ENCODE peak calls at places on chromosomes 7 and 10, in eight cellular contexts. One of them, this sample, is unnamed.

GRCh38 chr7:44278451-44279161 is 46.8 kb downstream of the CAMK2B start:
- DNase-seq in T-helper 9 cell: no peak
- DNase-seq in fibroblast of the aortic adventitia: peak
- DNase-seq in activated CD4-positive, alpha-beta T cell treated with anti-CD3 and anti-CD28 coated beads, Interleukin-2, amount 50 U/mL, for 48 hours: no peak
- DNase-seq in brain microvascular endothelial cell: peak
- DNase-seq in IMR-90: peak
- DNase-seq in cardiac fibroblast: no peak
- DNase-seq in SK-N-SH: peak
- DNase-seq in this sample: peak

GRCh38 chr10:78997635-78998618 is 70.8 kb upstream of the ZMIZ1 start:
- DNase-seq in T-helper 9 cell: no peak
- DNase-seq in fibroblast of the aortic adventitia: peak
- DNase-seq in activated CD4-positive, alpha-beta T cell treated with anti-CD3 and anti-CD28 coated beads, Interleukin-2, amount 50 U/mL, for 48 hours: no peak
- DNase-seq in brain microvascular endothelial cell: no peak
- DNase-seq in IMR-90: no peak
- DNase-seq in cardiac fibroblast: no peak
- DNase-seq in SK-N-SH: no peak
- DNase-seq in this sample: peak

GRCh38 chr10:31064334-31064733 is 32.7 kb upstream of the ZNF438 start:
- DNase-seq in T-helper 9 cell: no peak
- DNase-seq in fibroblast of the aortic adventitia: peak
- DNase-seq in activated CD4-positive, alpha-beta T cell treated with anti-CD3 and anti-CD28 coated beads, Interleukin-2, amount 50 U/mL, for 48 hours: no peak
- DNase-seq in brain microvascular endothelial cell: peak
- DNase-seq in IMR-90: peak
- DNase-seq in cardiac fibroblast: peak
- DNase-seq in SK-N-SH: no peak
- DNase-seq in this sample: peak

GRCh38 chr10:103558916-103559315 is 65.4 kb downstream of the NEURL1 start:
- DNase-seq in T-helper 9 cell: no peak
- DNase-seq in fibroblast of the aortic adventitia: no peak
- DNase-seq in activated CD4-positive, alpha-beta T cell treated with anti-CD3 and anti-CD28 coated beads, Interleukin-2, amount 50 U/mL, for 48 hours: no peak
- DNase-seq in brain microvascular endothelial cell: no peak
- DNase-seq in IMR-90: no peak
- DNase-seq in cardiac fibroblast: no peak
- DNase-seq in SK-N-SH: no peak
- DNase-seq in this sample: no peak

GRCh38 chr10:17217661-17218306 is 10.3 kb upstream of the VIM start:
- DNase-seq in T-helper 9 cell: no peak
- DNase-seq in fibroblast of the aortic adventitia: peak
- DNase-seq in activated CD4-positive, alpha-beta T cell treated with anti-CD3 and anti-CD28 coated beads, Interleukin-2, amount 50 U/mL, for 48 hours: no peak
- DNase-seq in brain microvascular endothelial cell: no peak
- DNase-seq in IMR-90: peak
- DNase-seq in cardiac fibroblast: peak
- DNase-seq in SK-N-SH: no peak
- DNase-seq in this sample: no peak

GRCh38 chr7:149874644-149875028 is 867 bp downstream of the ATP6V0E2 start:
- DNase-seq in T-helper 9 cell: no peak
- DNase-seq in fibroblast of the aortic adventitia: no peak
- DNase-seq in activated CD4-positive, alpha-beta T cell treated with anti-CD3 and anti-CD28 coated beads, Interleukin-2, amount 50 U/mL, for 48 hours: no peak
- DNase-seq in brain microvascular endothelial cell: no peak
- DNase-seq in IMR-90: no peak
- DNase-seq in cardiac fibroblast: no peak
- DNase-seq in SK-N-SH: no peak
- DNase-seq in this sample: no peak

GRCh38 chr7:44713680-44714335 is 34.8 kb upstream of the ZMIZ2 start:
- DNase-seq in T-helper 9 cell: no peak
- DNase-seq in fibroblast of the aortic adventitia: peak
- DNase-seq in activated CD4-positive, alpha-beta T cell treated with anti-CD3 and anti-CD28 coated beads, Interleukin-2, amount 50 U/mL, for 48 hours: no peak
- DNase-seq in brain microvascular endothelial cell: no peak
- DNase-seq in IMR-90: no peak
- DNase-seq in cardiac fibroblast: no peak
- DNase-seq in SK-N-SH: no peak
- DNase-seq in this sample: no peak

GRCh38 chr10:124545346-124545745 is 83.7 kb downstream of the LHPP start:
- DNase-seq in T-helper 9 cell: no peak
- DNase-seq in fibroblast of the aortic adventitia: no peak
- DNase-seq in activated CD4-positive, alpha-beta T cell treated with anti-CD3 and anti-CD28 coated beads, Interleukin-2, amount 50 U/mL, for 48 hours: no peak
- DNase-seq in brain microvascular endothelial cell: no peak
- DNase-seq in IMR-90: no peak
- DNase-seq in cardiac fibroblast: no peak
- DNase-seq in SK-N-SH: no peak
- DNase-seq in this sample: no peak

GRCh38 chr7:2314209-2314955 is at the start of gene SNX8:
- DNase-seq in T-helper 9 cell: peak
- DNase-seq in fibroblast of the aortic adventitia: peak
- DNase-seq in activated CD4-positive, alpha-beta T cell treated with anti-CD3 and anti-CD28 coated beads, Interleukin-2, amount 50 U/mL, for 48 hours: peak
- DNase-seq in brain microvascular endothelial cell: peak
- DNase-seq in IMR-90: peak
- DNase-seq in cardiac fibroblast: peak
- DNase-seq in SK-N-SH: peak
- DNase-seq in this sample: peak

GRCh38 chr7:128022631-128023532 is 8.4 kb downstream of the LRRC4 start:
- DNase-seq in T-helper 9 cell: no peak
- DNase-seq in fibroblast of the aortic adventitia: peak
- DNase-seq in activated CD4-positive, alpha-beta T cell treated with anti-CD3 and anti-CD28 coated beads, Interleukin-2, amount 50 U/mL, for 48 hours: no peak
- DNase-seq in brain microvascular endothelial cell: peak
- DNase-seq in IMR-90: peak
- DNase-seq in cardiac fibroblast: peak
- DNase-seq in SK-N-SH: peak
- DNase-seq in this sample: peak

GRCh38 chr7:104982773-104983619 is 31.0 kb upstream of the KMT2E start:
- DNase-seq in T-helper 9 cell: no peak
- DNase-seq in fibroblast of the aortic adventitia: no peak
- DNase-seq in activated CD4-positive, alpha-beta T cell treated with anti-CD3 and anti-CD28 coated beads, Interleukin-2, amount 50 U/mL, for 48 hours: no peak
- DNase-seq in brain microvascular endothelial cell: no peak
- DNase-seq in IMR-90: no peak
- DNase-seq in cardiac fibroblast: no peak
- DNase-seq in SK-N-SH: no peak
- DNase-seq in this sample: no peak

GRCh38 chr7:101238226-101239182 is 902 bp upstream of the CLDN15 start:
- DNase-seq in T-helper 9 cell: no peak
- DNase-seq in fibroblast of the aortic adventitia: no peak
- DNase-seq in activated CD4-positive, alpha-beta T cell treated with anti-CD3 and anti-CD28 coated beads, Interleukin-2, amount 50 U/mL, for 48 hours: no peak
- DNase-seq in brain microvascular endothelial cell: no peak
- DNase-seq in IMR-90: no peak
- DNase-seq in cardiac fibroblast: no peak
- DNase-seq in SK-N-SH: peak
- DNase-seq in this sample: no peak

GRCh38 chr10:129525408-129525807 is 58.4 kb downstream of the MGMT start:
- DNase-seq in T-helper 9 cell: no peak
- DNase-seq in fibroblast of the aortic adventitia: peak
- DNase-seq in activated CD4-positive, alpha-beta T cell treated with anti-CD3 and anti-CD28 coated beads, Interleukin-2, amount 50 U/mL, for 48 hours: no peak
- DNase-seq in brain microvascular endothelial cell: peak
- DNase-seq in IMR-90: peak
- DNase-seq in cardiac fibroblast: peak
- DNase-seq in SK-N-SH: no peak
- DNase-seq in this sample: no peak

GRCh38 chr7:144384071-144384470 is 19.4 kb downstream of the NOBOX start:
- DNase-seq in T-helper 9 cell: no peak
- DNase-seq in fibroblast of the aortic adventitia: no peak
- DNase-seq in activated CD4-positive, alpha-beta T cell treated with anti-CD3 and anti-CD28 coated beads, Interleukin-2, amount 50 U/mL, for 48 hours: no peak
- DNase-seq in brain microvascular endothelial cell: peak
- DNase-seq in IMR-90: no peak
- DNase-seq in cardiac fibroblast: no peak
- DNase-seq in SK-N-SH: no peak
- DNase-seq in this sample: no peak

GRCh38 chr7:106199813-106200364 is 84.9 kb downstream of the NAMPT start:
- DNase-seq in T-helper 9 cell: no peak
- DNase-seq in fibroblast of the aortic adventitia: no peak
- DNase-seq in activated CD4-positive, alpha-beta T cell treated with anti-CD3 and anti-CD28 coated beads, Interleukin-2, amount 50 U/mL, for 48 hours: no peak
- DNase-seq in brain microvascular endothelial cell: no peak
- DNase-seq in IMR-90: no peak
- DNase-seq in cardiac fibroblast: peak
- DNase-seq in SK-N-SH: no peak
- DNase-seq in this sample: no peak

GRCh38 chr10:28111712-28112111 is 112.8 kb upstream of the ODAD2 start:
- DNase-seq in T-helper 9 cell: no peak
- DNase-seq in fibroblast of the aortic adventitia: peak
- DNase-seq in activated CD4-positive, alpha-beta T cell treated with anti-CD3 and anti-CD28 coated beads, Interleukin-2, amount 50 U/mL, for 48 hours: no peak
- DNase-seq in brain microvascular endothelial cell: no peak
- DNase-seq in IMR-90: peak
- DNase-seq in cardiac fibroblast: no peak
- DNase-seq in SK-N-SH: no peak
- DNase-seq in this sample: no peak

GRCh38 chr10:64546073-64546472 is 1024.9 kb downstream of the REEP3 start:
- DNase-seq in T-helper 9 cell: no peak
- DNase-seq in fibroblast of the aortic adventitia: no peak
- DNase-seq in activated CD4-positive, alpha-beta T cell treated with anti-CD3 and anti-CD28 coated beads, Interleukin-2, amount 50 U/mL, for 48 hours: no peak
- DNase-seq in brain microvascular endothelial cell: no peak
- DNase-seq in IMR-90: no peak
- DNase-seq in cardiac fibroblast: no peak
- DNase-seq in SK-N-SH: no peak
- DNase-seq in this sample: no peak

GRCh38 chr7:289756-290553 is at the start of gene FOXL3:
- DNase-seq in T-helper 9 cell: no peak
- DNase-seq in fibroblast of the aortic adventitia: no peak
- DNase-seq in activated CD4-positive, alpha-beta T cell treated with anti-CD3 and anti-CD28 coated beads, Interleukin-2, amount 50 U/mL, for 48 hours: no peak
- DNase-seq in brain microvascular endothelial cell: no peak
- DNase-seq in IMR-90: no peak
- DNase-seq in cardiac fibroblast: no peak
- DNase-seq in SK-N-SH: peak
- DNase-seq in this sample: no peak

GRCh38 chr7:127251048-127251451 is 1.7 kb downstream of the GRM8 start:
- DNase-seq in T-helper 9 cell: no peak
- DNase-seq in fibroblast of the aortic adventitia: no peak
- DNase-seq in activated CD4-positive, alpha-beta T cell treated with anti-CD3 and anti-CD28 coated beads, Interleukin-2, amount 50 U/mL, for 48 hours: no peak
- DNase-seq in brain microvascular endothelial cell: no peak
- DNase-seq in IMR-90: no peak
- DNase-seq in cardiac fibroblast: no peak
- DNase-seq in SK-N-SH: peak
- DNase-seq in this sample: no peak

GRCh38 chr7:63040336-63040735 is 958.3 kb upstream of the ZNF722 start:
- DNase-seq in T-helper 9 cell: no peak
- DNase-seq in fibroblast of the aortic adventitia: no peak
- DNase-seq in activated CD4-positive, alpha-beta T cell treated with anti-CD3 and anti-CD28 coated beads, Interleukin-2, amount 50 U/mL, for 48 hours: no peak
- DNase-seq in brain microvascular endothelial cell: no peak
- DNase-seq in IMR-90: no peak
- DNase-seq in cardiac fibroblast: no peak
- DNase-seq in SK-N-SH: no peak
- DNase-seq in this sample: no peak

GRCh38 chr10:36547965-36548364 is 577.4 kb upstream of the ANKRD30A start:
- DNase-seq in T-helper 9 cell: no peak
- DNase-seq in fibroblast of the aortic adventitia: peak
- DNase-seq in activated CD4-positive, alpha-beta T cell treated with anti-CD3 and anti-CD28 coated beads, Interleukin-2, amount 50 U/mL, for 48 hours: no peak
- DNase-seq in brain microvascular endothelial cell: no peak
- DNase-seq in IMR-90: peak
- DNase-seq in cardiac fibroblast: no peak
- DNase-seq in SK-N-SH: no peak
- DNase-seq in this sample: no peak

GRCh38 chr7:135512135-135512887 is 2.4 kb upstream of the CNOT4 start:
- DNase-seq in T-helper 9 cell: no peak
- DNase-seq in fibroblast of the aortic adventitia: peak
- DNase-seq in activated CD4-positive, alpha-beta T cell treated with anti-CD3 and anti-CD28 coated beads, Interleukin-2, amount 50 U/mL, for 48 hours: no peak
- DNase-seq in brain microvascular endothelial cell: peak
- DNase-seq in IMR-90: peak
- DNase-seq in cardiac fibroblast: peak
- DNase-seq in SK-N-SH: peak
- DNase-seq in this sample: no peak

GRCh38 chr7:19294629-19295028 is 149.4 kb upstream of the FERD3L start:
- DNase-seq in T-helper 9 cell: no peak
- DNase-seq in fibroblast of the aortic adventitia: peak
- DNase-seq in activated CD4-positive, alpha-beta T cell treated with anti-CD3 and anti-CD28 coated beads, Interleukin-2, amount 50 U/mL, for 48 hours: no peak
- DNase-seq in brain microvascular endothelial cell: no peak
- DNase-seq in IMR-90: peak
- DNase-seq in cardiac fibroblast: peak
- DNase-seq in SK-N-SH: no peak
- DNase-seq in this sample: no peak

GRCh38 chr7:44275146-44275545 is 50.2 kb downstream of the CAMK2B start:
- DNase-seq in T-helper 9 cell: no peak
- DNase-seq in fibroblast of the aortic adventitia: no peak
- DNase-seq in activated CD4-positive, alpha-beta T cell treated with anti-CD3 and anti-CD28 coated beads, Interleukin-2, amount 50 U/mL, for 48 hours: no peak
- DNase-seq in brain microvascular endothelial cell: no peak
- DNase-seq in IMR-90: no peak
- DNase-seq in cardiac fibroblast: no peak
- DNase-seq in SK-N-SH: no peak
- DNase-seq in this sample: peak

GRCh38 chr7:18566205-18566604 is 70.7 kb downstream of the HDAC9 start:
- DNase-seq in T-helper 9 cell: no peak
- DNase-seq in fibroblast of the aortic adventitia: no peak
- DNase-seq in activated CD4-positive, alpha-beta T cell treated with anti-CD3 and anti-CD28 coated beads, Interleukin-2, amount 50 U/mL, for 48 hours: no peak
- DNase-seq in brain microvascular endothelial cell: no peak
- DNase-seq in IMR-90: no peak
- DNase-seq in cardiac fibroblast: no peak
- DNase-seq in SK-N-SH: no peak
- DNase-seq in this sample: no peak

GRCh38 chr7:43591551-43592180 is 8.8 kb downstream of the STK17A start:
- DNase-seq in T-helper 9 cell: no peak
- DNase-seq in fibroblast of the aortic adventitia: no peak
- DNase-seq in activated CD4-positive, alpha-beta T cell treated with anti-CD3 and anti-CD28 coated beads, Interleukin-2, amount 50 U/mL, for 48 hours: no peak
- DNase-seq in brain microvascular endothelial cell: no peak
- DNase-seq in IMR-90: peak
- DNase-seq in cardiac fibroblast: no peak
- DNase-seq in SK-N-SH: no peak
- DNase-seq in this sample: no peak

GRCh38 chr10:81874878-81875679 is at the start of gene NRG3:
- DNase-seq in T-helper 9 cell: no peak
- DNase-seq in fibroblast of the aortic adventitia: no peak
- DNase-seq in activated CD4-positive, alpha-beta T cell treated with anti-CD3 and anti-CD28 coated beads, Interleukin-2, amount 50 U/mL, for 48 hours: no peak
- DNase-seq in brain microvascular endothelial cell: no peak
- DNase-seq in IMR-90: no peak
- DNase-seq in cardiac fibroblast: no peak
- DNase-seq in SK-N-SH: peak
- DNase-seq in this sample: no peak

GRCh38 chr10:58239561-58240169 is 28.0 kb downstream of the IPMK start:
- DNase-seq in T-helper 9 cell: no peak
- DNase-seq in fibroblast of the aortic adventitia: no peak
- DNase-seq in activated CD4-positive, alpha-beta T cell treated with anti-CD3 and anti-CD28 coated beads, Interleukin-2, amount 50 U/mL, for 48 hours: no peak
- DNase-seq in brain microvascular endothelial cell: no peak
- DNase-seq in IMR-90: no peak
- DNase-seq in cardiac fibroblast: peak
- DNase-seq in SK-N-SH: no peak
- DNase-seq in this sample: no peak

GRCh38 chr7:133748443-133749407 is 378.4 kb upstream of the LRGUK start:
- DNase-seq in T-helper 9 cell: no peak
- DNase-seq in fibroblast of the aortic adventitia: no peak
- DNase-seq in activated CD4-positive, alpha-beta T cell treated with anti-CD3 and anti-CD28 coated beads, Interleukin-2, amount 50 U/mL, for 48 hours: no peak
- DNase-seq in brain microvascular endothelial cell: no peak
- DNase-seq in IMR-90: no peak
- DNase-seq in cardiac fibroblast: no peak
- DNase-seq in SK-N-SH: peak
- DNase-seq in this sample: no peak

GRCh38 chr7:36441344-36442022 is 51.8 kb downstream of the ANLN start:
- DNase-seq in T-helper 9 cell: no peak
- DNase-seq in fibroblast of the aortic adventitia: no peak
- DNase-seq in activated CD4-positive, alpha-beta T cell treated with anti-CD3 and anti-CD28 coated beads, Interleukin-2, amount 50 U/mL, for 48 hours: no peak
- DNase-seq in brain microvascular endothelial cell: no peak
- DNase-seq in IMR-90: no peak
- DNase-seq in cardiac fibroblast: no peak
- DNase-seq in SK-N-SH: no peak
- DNase-seq in this sample: no peak

GRCh38 chr10:99232357-99232999 is 3.2 kb downstream of the HPSE2 start:
- DNase-seq in T-helper 9 cell: no peak
- DNase-seq in fibroblast of the aortic adventitia: no peak
- DNase-seq in activated CD4-positive, alpha-beta T cell treated with anti-CD3 and anti-CD28 coated beads, Interleukin-2, amount 50 U/mL, for 48 hours: peak
- DNase-seq in brain microvascular endothelial cell: no peak
- DNase-seq in IMR-90: no peak
- DNase-seq in cardiac fibroblast: no peak
- DNase-seq in SK-N-SH: peak
- DNase-seq in this sample: no peak

GRCh38 chr10:80515511-80515910 is 22.2 kb upstream of the SH2D4B start:
- DNase-seq in T-helper 9 cell: no peak
- DNase-seq in fibroblast of the aortic adventitia: no peak
- DNase-seq in activated CD4-positive, alpha-beta T cell treated with anti-CD3 and anti-CD28 coated beads, Interleukin-2, amount 50 U/mL, for 48 hours: no peak
- DNase-seq in brain microvascular endothelial cell: no peak
- DNase-seq in IMR-90: no peak
- DNase-seq in cardiac fibroblast: no peak
- DNase-seq in SK-N-SH: no peak
- DNase-seq in this sample: no peak

GRCh38 chr10:95850791-95851190 is 57.0 kb upstream of the CC2D2B start:
- DNase-seq in T-helper 9 cell: no peak
- DNase-seq in fibroblast of the aortic adventitia: no peak
- DNase-seq in activated CD4-positive, alpha-beta T cell treated with anti-CD3 and anti-CD28 coated beads, Interleukin-2, amount 50 U/mL, for 48 hours: no peak
- DNase-seq in brain microvascular endothelial cell: no peak
- DNase-seq in IMR-90: no peak
- DNase-seq in cardiac fibroblast: no peak
- DNase-seq in SK-N-SH: no peak
- DNase-seq in this sample: no peak

GRCh38 chr10:22515009-22515408 is 169.7 kb downstream of the SPAG6 start:
- DNase-seq in T-helper 9 cell: no peak
- DNase-seq in fibroblast of the aortic adventitia: no peak
- DNase-seq in activated CD4-positive, alpha-beta T cell treated with anti-CD3 and anti-CD28 coated beads, Interleukin-2, amount 50 U/mL, for 48 hours: no peak
- DNase-seq in brain microvascular endothelial cell: no peak
- DNase-seq in IMR-90: no peak
- DNase-seq in cardiac fibroblast: no peak
- DNase-seq in SK-N-SH: no peak
- DNase-seq in this sample: no peak

This sample was measured in gastrocnemius medialis.